ENCODE peak calls at places on chromosomes 12 and 14, in seven cellular contexts. One of them, this sample, is unnamed. For H3K4me1, the result is how much of the 10 kb centered on the place peaks cover.

GRCh38 chr12:61362037-61362436 is 898.2 kb upstream of the USP15 start:
- DNase-seq in transverse colon: no peak
- DNase-seq in GM12878: no peak
- DNase-seq in stomach: no peak
- DNase-seq in tibial nerve: no peak
- DNase-seq in esophagus muscularis mucosa: no peak
- DNase-seq in uterus: no peak
- DNase-seq in this sample: no peak

GRCh38 chr12:111430418-111431353 is 25.0 kb downstream of the SH2B3 start:
- DNase-seq in transverse colon: no peak
- DNase-seq in GM12878: no peak
- DNase-seq in stomach: no peak
- DNase-seq in tibial nerve: no peak
- DNase-seq in esophagus muscularis mucosa: no peak
- DNase-seq in uterus: no peak
- DNase-seq in this sample: no peak

GRCh38 chr12:10721654-10722501 is 1.2 kb downstream of the YBX3 start:
- DNase-seq in transverse colon: peak
- DNase-seq in GM12878: peak
- DNase-seq in stomach: peak
- DNase-seq in tibial nerve: peak
- DNase-seq in esophagus muscularis mucosa: peak
- DNase-seq in uterus: peak
- DNase-seq in this sample: peak

GRCh38 chr14:51818748-51819386 is 41.5 kb upstream of the GNG2 start:
- DNase-seq in transverse colon: no peak
- DNase-seq in GM12878: no peak
- DNase-seq in stomach: no peak
- DNase-seq in tibial nerve: no peak
- DNase-seq in esophagus muscularis mucosa: peak
- DNase-seq in uterus: no peak
- DNase-seq in this sample: no peak

GRCh38 chr12:105911966-105912365 is 226.8 kb downstream of the NUAK1 start:
- DNase-seq in transverse colon: no peak
- DNase-seq in GM12878: no peak
- DNase-seq in stomach: no peak
- DNase-seq in tibial nerve: no peak
- DNase-seq in esophagus muscularis mucosa: no peak
- DNase-seq in uterus: no peak
- DNase-seq in this sample: no peak

GRCh38 chr14:100767003-100767787 is 40.5 kb downstream of the DLK1 start:
- DNase-seq in transverse colon: no peak
- DNase-seq in GM12878: no peak
- DNase-seq in stomach: no peak
- DNase-seq in tibial nerve: no peak
- DNase-seq in esophagus muscularis mucosa: no peak
- DNase-seq in uterus: no peak
- DNase-seq in this sample: no peak

GRCh38 chr14:76292561-76292960 is 83.4 kb upstream of the ESRRB start:
- DNase-seq in transverse colon: no peak
- DNase-seq in GM12878: no peak
- DNase-seq in stomach: no peak
- DNase-seq in tibial nerve: no peak
- DNase-seq in esophagus muscularis mucosa: no peak
- DNase-seq in uterus: no peak
- DNase-seq in this sample: peak

GRCh38 chr14:36771256-36771655 is 109.6 kb downstream of the PAX9 start:
- DNase-seq in transverse colon: peak
- DNase-seq in GM12878: no peak
- DNase-seq in stomach: no peak
- DNase-seq in tibial nerve: no peak
- DNase-seq in esophagus muscularis mucosa: no peak
- DNase-seq in uterus: no peak
- DNase-seq in this sample: no peak

GRCh38 chr14:55301722-55302121 is 30.5 kb downstream of the FBXO34 start:
- DNase-seq in transverse colon: no peak
- DNase-seq in GM12878: no peak
- DNase-seq in stomach: no peak
- DNase-seq in tibial nerve: no peak
- DNase-seq in esophagus muscularis mucosa: no peak
- DNase-seq in uterus: no peak
- DNase-seq in this sample: no peak

GRCh38 chr12:21831671-21832357 is 57.3 kb upstream of the KCNJ8 start:
- DNase-seq in transverse colon: peak
- DNase-seq in GM12878: no peak
- DNase-seq in stomach: no peak
- DNase-seq in tibial nerve: peak
- DNase-seq in esophagus muscularis mucosa: no peak
- DNase-seq in uterus: peak
- DNase-seq in this sample: peak

GRCh38 chr12:46386877-46387629 is 14.5 kb upstream of the SLC38A2 start:
- DNase-seq in transverse colon: peak
- DNase-seq in GM12878: no peak
- DNase-seq in stomach: no peak
- DNase-seq in tibial nerve: no peak
- DNase-seq in esophagus muscularis mucosa: no peak
- DNase-seq in uterus: peak
- DNase-seq in this sample: no peak

GRCh38 chr12:55682087-55682796 is 25.5 kb downstream of the ITGA7 start:
- DNase-seq in transverse colon: no peak
- DNase-seq in GM12878: no peak
- DNase-seq in stomach: no peak
- DNase-seq in tibial nerve: no peak
- DNase-seq in esophagus muscularis mucosa: no peak
- DNase-seq in uterus: no peak
- DNase-seq in this sample: no peak

GRCh38 chr14:59595071-59595470 is 18.5 kb upstream of the CCDC175 start:
- DNase-seq in transverse colon: peak
- DNase-seq in GM12878: no peak
- DNase-seq in stomach: no peak
- DNase-seq in tibial nerve: no peak
- DNase-seq in esophagus muscularis mucosa: no peak
- DNase-seq in uterus: no peak
- DNase-seq in this sample: no peak

GRCh38 chr12:131617596-131618302 is 93.1 kb upstream of the SFSWAP start:
- DNase-seq in transverse colon: no peak
- DNase-seq in GM12878: no peak
- DNase-seq in stomach: no peak
- DNase-seq in tibial nerve: no peak
- DNase-seq in esophagus muscularis mucosa: no peak
- DNase-seq in uterus: no peak
- DNase-seq in this sample: no peak

DNA sequence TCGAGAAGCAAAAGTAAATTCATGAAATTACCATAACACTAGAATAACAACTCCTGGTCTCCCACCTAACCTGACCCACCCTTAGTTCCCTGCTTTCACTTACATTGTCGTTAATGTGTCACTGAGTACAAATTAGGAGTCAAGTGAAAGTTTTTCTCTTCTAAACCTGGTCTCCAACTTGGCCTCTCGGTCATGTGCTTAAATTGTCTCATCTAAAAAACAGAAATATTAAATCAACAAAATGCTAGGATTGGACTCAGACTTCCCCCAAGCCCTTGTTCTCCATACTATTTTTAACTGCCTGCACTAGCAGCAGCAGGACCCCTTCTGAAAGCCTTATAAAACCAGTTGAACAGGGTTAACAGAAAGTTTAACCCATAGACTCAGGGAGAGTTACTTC is 1.8 kb upstream of the BTG1 start:
- DNase-seq in transverse colon: no peak
- DNase-seq in GM12878: no peak
- DNase-seq in stomach: no peak
- DNase-seq in tibial nerve: no peak
- DNase-seq in esophagus muscularis mucosa: no peak
- DNase-seq in uterus: no peak
- DNase-seq in this sample: no peak
- TF ChIP-seq POLR2A in transverse colon: no peak
- TF ChIP-seq POLR2A in GM12878: no peak
- TF ChIP-seq POLR2A in stomach: no peak
- TF ChIP-seq POLR2A in tibial nerve: no peak
- TF ChIP-seq POLR2A in esophagus muscularis mucosa: no peak
- TF ChIP-seq POLR2A in uterus: no peak
- TF ChIP-seq POLR2A in this sample: no peak

DNA sequence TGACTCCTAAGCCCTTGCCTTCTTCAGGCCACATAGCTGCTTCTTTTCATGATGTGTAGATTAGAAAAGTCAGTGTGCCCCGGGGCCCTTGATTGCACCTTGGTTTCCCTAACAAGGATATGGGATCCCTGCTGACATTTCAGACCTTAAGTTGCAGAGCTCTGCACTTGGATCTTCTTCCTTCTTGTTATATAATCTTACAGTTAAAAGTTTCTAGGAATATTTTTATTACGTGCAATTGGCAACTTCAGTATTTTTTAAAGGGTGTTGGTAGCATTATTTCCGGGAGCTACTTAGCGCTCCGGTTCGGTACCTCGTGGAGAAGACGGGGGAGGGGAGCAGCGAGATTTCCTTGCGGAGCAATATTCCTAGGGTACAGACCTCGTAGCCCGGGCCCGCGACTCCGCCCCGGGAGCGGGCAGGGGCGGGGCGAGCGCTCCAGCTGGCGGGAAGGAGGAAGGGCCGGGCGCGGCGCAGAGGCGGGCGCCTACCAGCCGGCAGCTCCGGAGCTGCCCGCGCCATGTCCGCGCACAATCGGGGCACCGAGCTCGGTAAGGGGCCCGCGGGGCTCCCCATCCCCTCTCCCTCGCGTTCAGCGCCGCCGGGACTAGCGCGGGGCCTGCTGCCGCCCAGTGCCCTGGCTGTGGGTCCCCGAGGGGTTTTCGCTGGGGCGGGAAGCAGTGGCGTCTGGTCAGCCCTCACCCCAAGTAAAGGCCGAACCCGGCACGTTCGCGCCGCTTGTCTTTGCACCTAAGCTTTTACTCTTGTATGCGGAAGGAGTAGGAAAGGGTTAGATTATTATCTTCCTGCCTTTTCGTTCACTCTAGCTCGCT is at the start of gene DERA:
- DNase-seq in transverse colon: peak
- DNase-seq in GM12878: no peak
- DNase-seq in stomach: peak
- DNase-seq in tibial nerve: peak
- DNase-seq in esophagus muscularis mucosa: no peak
- DNase-seq in uterus: peak
- DNase-seq in this sample: no peak
- TF ChIP-seq CTCF in transverse colon: no peak
- TF ChIP-seq CTCF in GM12878: no peak
- TF ChIP-seq CTCF in stomach: no peak
- TF ChIP-seq CTCF in tibial nerve: peak
- TF ChIP-seq CTCF in esophagus muscularis mucosa: peak
- TF ChIP-seq CTCF in uterus: no peak
- TF ChIP-seq CTCF in this sample: no peak

GRCh38 chr12:120260607-120261006 is 4.9 kb downstream of the PXN start:
- DNase-seq in transverse colon: no peak
- DNase-seq in GM12878: no peak
- DNase-seq in stomach: no peak
- DNase-seq in tibial nerve: no peak
- DNase-seq in esophagus muscularis mucosa: no peak
- DNase-seq in uterus: no peak
- DNase-seq in this sample: no peak

GRCh38 chr12:120254809-120255208 is 10.7 kb downstream of the PXN start:
- DNase-seq in transverse colon: no peak
- DNase-seq in GM12878: no peak
- DNase-seq in stomach: no peak
- DNase-seq in tibial nerve: no peak
- DNase-seq in esophagus muscularis mucosa: no peak
- DNase-seq in uterus: no peak
- DNase-seq in this sample: no peak

GRCh38 chr12:120257041-120257821 is 8.3 kb downstream of the PXN start:
- DNase-seq in transverse colon: no peak
- DNase-seq in GM12878: no peak
- DNase-seq in stomach: peak
- DNase-seq in tibial nerve: peak
- DNase-seq in esophagus muscularis mucosa: no peak
- DNase-seq in uterus: peak
- DNase-seq in this sample: no peak

GRCh38 chr12:120259418-120260202 is 5.9 kb downstream of the PXN start:
- DNase-seq in transverse colon: no peak
- DNase-seq in GM12878: no peak
- DNase-seq in stomach: no peak
- DNase-seq in tibial nerve: no peak
- DNase-seq in esophagus muscularis mucosa: no peak
- DNase-seq in uterus: no peak
- DNase-seq in this sample: no peak

DNA sequence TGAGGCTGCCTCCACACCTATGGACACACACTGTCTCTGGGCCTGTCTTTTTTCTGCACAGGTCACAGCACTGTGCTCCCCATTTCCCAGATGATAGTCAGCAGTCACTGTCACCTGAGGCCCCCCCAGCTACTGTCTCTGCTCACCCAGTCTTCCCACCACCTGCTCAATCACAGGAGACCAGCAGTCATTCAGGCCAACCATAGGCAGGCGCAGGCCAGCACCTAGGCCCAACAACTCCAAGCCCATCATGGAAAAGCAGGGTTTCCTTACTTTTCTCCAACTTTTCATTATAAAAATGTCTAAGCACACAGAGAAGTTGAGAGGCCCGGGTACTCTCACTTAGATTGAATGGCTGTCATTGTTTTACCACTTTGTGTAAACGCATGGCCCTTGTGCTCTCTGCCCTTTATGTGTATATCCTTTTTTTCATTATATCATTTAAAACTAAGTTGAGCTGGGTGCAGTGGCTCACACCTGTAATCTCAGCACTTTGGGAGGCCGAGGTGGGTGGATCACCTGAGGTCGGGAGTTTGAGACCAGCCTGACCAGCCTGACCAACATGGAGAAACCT is 7.1 kb downstream of the PXN start:
- DNase-seq in transverse colon: no peak
- DNase-seq in GM12878: no peak
- DNase-seq in stomach: no peak
- DNase-seq in tibial nerve: no peak
- DNase-seq in esophagus muscularis mucosa: no peak
- DNase-seq in uterus: no peak
- DNase-seq in this sample: no peak
- H3K4me1 ChIP-seq in transverse colon: under half
- H3K4me1 ChIP-seq in GM12878: under half
- H3K4me1 ChIP-seq in stomach: half or more
- H3K4me1 ChIP-seq in tibial nerve: half or more
- H3K4me1 ChIP-seq in esophagus muscularis mucosa: half or more
- H3K4me1 ChIP-seq in uterus: under half
- H3K4me1 ChIP-seq in this sample: half or more

GRCh38 chr14:20706657-20707355 is 18.2 kb downstream of the ANG start:
- DNase-seq in transverse colon: no peak
- DNase-seq in GM12878: no peak
- DNase-seq in stomach: no peak
- DNase-seq in tibial nerve: no peak
- DNase-seq in esophagus muscularis mucosa: no peak
- DNase-seq in uterus: no peak
- DNase-seq in this sample: no peak

GRCh38 chr14:20714593-20715250 is 26.2 kb downstream of the ANG start:
- DNase-seq in transverse colon: peak
- DNase-seq in GM12878: no peak
- DNase-seq in stomach: peak
- DNase-seq in tibial nerve: peak
- DNase-seq in esophagus muscularis mucosa: no peak
- DNase-seq in uterus: peak
- DNase-seq in this sample: no peak

GRCh38 chr14:20707622-20708021 is 19.1 kb downstream of the ANG start:
- DNase-seq in transverse colon: no peak
- DNase-seq in GM12878: no peak
- DNase-seq in stomach: peak
- DNase-seq in tibial nerve: no peak
- DNase-seq in esophagus muscularis mucosa: no peak
- DNase-seq in uterus: no peak
- DNase-seq in this sample: no peak

GRCh38 chr14:20712900-20713299 is 24.3 kb downstream of the ANG start:
- DNase-seq in transverse colon: no peak
- DNase-seq in GM12878: no peak
- DNase-seq in stomach: no peak
- DNase-seq in tibial nerve: no peak
- DNase-seq in esophagus muscularis mucosa: no peak
- DNase-seq in uterus: no peak
- DNase-seq in this sample: no peak

GRCh38 chr14:20711275-20712069 is 22.9 kb downstream of the ANG start:
- DNase-seq in transverse colon: no peak
- DNase-seq in GM12878: no peak
- DNase-seq in stomach: no peak
- DNase-seq in tibial nerve: no peak
- DNase-seq in esophagus muscularis mucosa: no peak
- DNase-seq in uterus: no peak
- DNase-seq in this sample: no peak
- TF ChIP-seq POLR2A in transverse colon: no peak
- TF ChIP-seq POLR2A in GM12878: no peak
- TF ChIP-seq POLR2A in stomach: no peak
- TF ChIP-seq POLR2A in tibial nerve: no peak
- TF ChIP-seq POLR2A in esophagus muscularis mucosa: no peak
- TF ChIP-seq POLR2A in uterus: no peak
- TF ChIP-seq POLR2A in this sample: no peak